ENCODE peak calls at places on chromosomes 7 and 10, in eight cellular contexts. H, V, S, N, Q, U, I and Y are unnamed samples.

GRCh38 chr10:118531105-118531851 is 64.2 kb downstream of the PRLHR start:
- DNase-seq in V (no peak), S (no peak), Q (no peak), H (no peak), I (no peak), N (no peak), U (no peak), Y (no peak)

GRCh38 chr7:115329006-115329405 is 407.1 kb downstream of the MDFIC start:
- DNase-seq in H (no peak), S (no peak), N (no peak), Q (no peak), V (no peak), I (no peak), U (no peak), Y (no peak)

GRCh38 chr10:47050618-47051455 is 139.6 kb downstream of the PTPN20 start:
- DNase-seq in I (no peak), H (no peak), V (no peak), S (no peak), U (no peak), N (no peak), Q (no peak), Y (no peak)

GRCh38 chr7:12687213-12688171 is at the start of gene ARL4A:
- DNase-seq in Q (peak), I (peak), S (peak), N (peak), U (peak), V (peak), H (peak), Y (peak)

GRCh38 chr7:96187735-96188622 is 133.9 kb downstream of the SLC25A13 start:
- DNase-seq in N (peak), I (no peak), H (no peak), U (no peak), S (peak), V (no peak), Q (no peak), Y (no peak)

GRCh38 chr10:10330481-10330880 is 687.2 kb upstream of the CELF2 start:
- DNase-seq in I (no peak), N (no peak), Q (no peak), V (no peak), H (no peak), S (no peak), U (no peak), Y (no peak)

GRCh38 chr10:42958142-42958868 is 118.6 kb upstream of the RET start:
- DNase-seq in U (no peak), H (no peak), S (no peak), Q (no peak), N (no peak), V (no peak), I (no peak), Y (peak)

GRCh38 chr10:104255244-104255981 is 721 bp downstream of the GSTO1 start:
- DNase-seq in I (no peak), H (no peak), Q (peak), S (no peak), V (no peak), N (no peak), U (peak), Y (peak)

GRCh38 chr10:23437987-23438546 is 808 bp upstream of the OTUD1 start:
- DNase-seq in S (no peak), I (no peak), H (no peak), V (no peak), U (no peak), Q (no peak), N (no peak), Y (no peak)

GRCh38 chr10:17453377-17454091 is 861 bp downstream of the ST8SIA6 start:
- DNase-seq in I (no peak), H (peak), S (peak), N (peak), V (peak), U (no peak), Q (no peak), Y (peak)

GRCh38 chr10:49488056-49488455 is 50.9 kb downstream of the ERCC6 start:
- DNase-seq in U (no peak), H (no peak), I (no peak), V (no peak), S (peak), Q (no peak), N (no peak), Y (peak)